ENCODE peak calls at places on chromosomes 2 and 18, in eight cellular contexts. One of them, this sample, is unnamed.

GRCh38 chr2:204468689-204469429 is 76.4 kb upstream of the PARD3B start:
- DNase-seq in activated CD8-positive, alpha-beta T cell treated with anti-CD3 and anti-CD28 coated beads for 36 hours: no peak
- DNase-seq in LNCaP clone FGC: no peak
- DNase-seq in sigmoid colon: no peak
- DNase-seq in cardiac fibroblast: peak
- DNase-seq in fibroblast of the aortic adventitia: peak
- DNase-seq in K562: no peak
- DNase-seq in dorsolateral prefrontal cortex: no peak
- DNase-seq in this sample: peak

GRCh38 chr18:59783138-59783537 is 85.9 kb upstream of the CCBE1 start:
- DNase-seq in LNCaP clone FGC: peak
- DNase-seq in K562: peak
- DNase-seq in dorsolateral prefrontal cortex: no peak
- DNase-seq in cardiac fibroblast: peak
- DNase-seq in sigmoid colon: no peak
- DNase-seq in activated CD8-positive, alpha-beta T cell treated with anti-CD3 and anti-CD28 coated beads for 36 hours: peak
- DNase-seq in fibroblast of the aortic adventitia: peak
- DNase-seq in this sample: peak

GRCh38 chr2:144596074-144596871 is 76.4 kb upstream of the ZEB2 start:
- DNase-seq in LNCaP clone FGC: no peak
- DNase-seq in sigmoid colon: no peak
- DNase-seq in K562: peak
- DNase-seq in cardiac fibroblast: peak
- DNase-seq in dorsolateral prefrontal cortex: no peak
- DNase-seq in activated CD8-positive, alpha-beta T cell treated with anti-CD3 and anti-CD28 coated beads for 36 hours: peak
- DNase-seq in fibroblast of the aortic adventitia: peak
- DNase-seq in this sample: peak

GRCh38 chr2:163646659-163647058 is 89.1 kb downstream of the FIGN start:
- DNase-seq in dorsolateral prefrontal cortex: no peak
- DNase-seq in sigmoid colon: no peak
- DNase-seq in cardiac fibroblast: no peak
- DNase-seq in fibroblast of the aortic adventitia: no peak
- DNase-seq in activated CD8-positive, alpha-beta T cell treated with anti-CD3 and anti-CD28 coated beads for 36 hours: no peak
- DNase-seq in LNCaP clone FGC: no peak
- DNase-seq in K562: no peak
- DNase-seq in this sample: no peak

GRCh38 chr2:240797914-240798313 is 22.1 kb downstream of the KIF1A start:
- DNase-seq in dorsolateral prefrontal cortex: no peak
- DNase-seq in fibroblast of the aortic adventitia: no peak
- DNase-seq in sigmoid colon: peak
- DNase-seq in activated CD8-positive, alpha-beta T cell treated with anti-CD3 and anti-CD28 coated beads for 36 hours: peak
- DNase-seq in cardiac fibroblast: no peak
- DNase-seq in LNCaP clone FGC: no peak
- DNase-seq in K562: no peak
- DNase-seq in this sample: no peak

GRCh38 chr18:49022311-49023280 is 71.8 kb upstream of the SMAD7 start:
- DNase-seq in fibroblast of the aortic adventitia: no peak
- DNase-seq in LNCaP clone FGC: no peak
- DNase-seq in dorsolateral prefrontal cortex: peak
- DNase-seq in K562: no peak
- DNase-seq in activated CD8-positive, alpha-beta T cell treated with anti-CD3 and anti-CD28 coated beads for 36 hours: no peak
- DNase-seq in cardiac fibroblast: no peak
- DNase-seq in sigmoid colon: peak
- DNase-seq in this sample: no peak

GRCh38 chr2:187150667-187151066 is 297.4 kb downstream of the CALCRL start:
- DNase-seq in fibroblast of the aortic adventitia: peak
- DNase-seq in K562: no peak
- DNase-seq in dorsolateral prefrontal cortex: no peak
- DNase-seq in cardiac fibroblast: peak
- DNase-seq in LNCaP clone FGC: peak
- DNase-seq in activated CD8-positive, alpha-beta T cell treated with anti-CD3 and anti-CD28 coated beads for 36 hours: no peak
- DNase-seq in sigmoid colon: no peak
- DNase-seq in this sample: peak

GRCh38 chr2:120791961-120792295 is 56.3 kb downstream of the GLI2 start:
- DNase-seq in dorsolateral prefrontal cortex: no peak
- DNase-seq in cardiac fibroblast: no peak
- DNase-seq in K562: no peak
- DNase-seq in sigmoid colon: no peak
- DNase-seq in fibroblast of the aortic adventitia: no peak
- DNase-seq in LNCaP clone FGC: no peak
- DNase-seq in activated CD8-positive, alpha-beta T cell treated with anti-CD3 and anti-CD28 coated beads for 36 hours: no peak
- DNase-seq in this sample: peak

GRCh38 chr2:241814571-241815476 is 5.8 kb downstream of the NEU4 start:
- DNase-seq in LNCaP clone FGC: no peak
- DNase-seq in activated CD8-positive, alpha-beta T cell treated with anti-CD3 and anti-CD28 coated beads for 36 hours: no peak
- DNase-seq in fibroblast of the aortic adventitia: no peak
- DNase-seq in K562: no peak
- DNase-seq in sigmoid colon: peak
- DNase-seq in cardiac fibroblast: no peak
- DNase-seq in dorsolateral prefrontal cortex: no peak
- DNase-seq in this sample: no peak

GRCh38 chr2:30741576-30741975 is 65.7 kb downstream of the CAPN13 start:
- DNase-seq in dorsolateral prefrontal cortex: no peak
- DNase-seq in activated CD8-positive, alpha-beta T cell treated with anti-CD3 and anti-CD28 coated beads for 36 hours: no peak
- DNase-seq in fibroblast of the aortic adventitia: no peak
- DNase-seq in cardiac fibroblast: no peak
- DNase-seq in sigmoid colon: peak
- DNase-seq in LNCaP clone FGC: no peak
- DNase-seq in K562: no peak
- DNase-seq in this sample: no peak

GRCh38 chr2:108184421-108184820 is 55.3 kb upstream of the SULT1C3 start:
- DNase-seq in dorsolateral prefrontal cortex: no peak
- DNase-seq in cardiac fibroblast: peak
- DNase-seq in fibroblast of the aortic adventitia: peak
- DNase-seq in activated CD8-positive, alpha-beta T cell treated with anti-CD3 and anti-CD28 coated beads for 36 hours: peak
- DNase-seq in K562: peak
- DNase-seq in sigmoid colon: no peak
- DNase-seq in LNCaP clone FGC: no peak
- DNase-seq in this sample: peak

GRCh38 chr2:200278694-200279316 is 27.7 kb upstream of the SPATS2L start:
- DNase-seq in LNCaP clone FGC: no peak
- DNase-seq in sigmoid colon: no peak
- DNase-seq in K562: no peak
- DNase-seq in dorsolateral prefrontal cortex: no peak
- DNase-seq in cardiac fibroblast: no peak
- DNase-seq in fibroblast of the aortic adventitia: no peak
- DNase-seq in activated CD8-positive, alpha-beta T cell treated with anti-CD3 and anti-CD28 coated beads for 36 hours: no peak
- DNase-seq in this sample: no peak

GRCh38 chr2:188610827-188611226 is 319.2 kb downstream of the GULP1 start:
- DNase-seq in K562: no peak
- DNase-seq in activated CD8-positive, alpha-beta T cell treated with anti-CD3 and anti-CD28 coated beads for 36 hours: no peak
- DNase-seq in LNCaP clone FGC: no peak
- DNase-seq in cardiac fibroblast: peak
- DNase-seq in sigmoid colon: no peak
- DNase-seq in fibroblast of the aortic adventitia: peak
- DNase-seq in dorsolateral prefrontal cortex: no peak
- DNase-seq in this sample: peak

GRCh38 chr2:185006481-185006880 is 408.2 kb downstream of the ZNF804A start:
- DNase-seq in sigmoid colon: no peak
- DNase-seq in cardiac fibroblast: no peak
- DNase-seq in dorsolateral prefrontal cortex: no peak
- DNase-seq in fibroblast of the aortic adventitia: no peak
- DNase-seq in LNCaP clone FGC: no peak
- DNase-seq in K562: no peak
- DNase-seq in activated CD8-positive, alpha-beta T cell treated with anti-CD3 and anti-CD28 coated beads for 36 hours: no peak
- DNase-seq in this sample: no peak

GRCh38 chr2:121266543-121267106 is 18.4 kb downstream of the TFCP2L1 start:
- DNase-seq in K562: no peak
- DNase-seq in fibroblast of the aortic adventitia: no peak
- DNase-seq in LNCaP clone FGC: no peak
- DNase-seq in dorsolateral prefrontal cortex: no peak
- DNase-seq in cardiac fibroblast: no peak
- DNase-seq in activated CD8-positive, alpha-beta T cell treated with anti-CD3 and anti-CD28 coated beads for 36 hours: no peak
- DNase-seq in sigmoid colon: no peak
- DNase-seq in this sample: no peak

GRCh38 chr2:152609699-152610098 is 107.6 kb downstream of the PRPF40A start:
- DNase-seq in sigmoid colon: no peak
- DNase-seq in activated CD8-positive, alpha-beta T cell treated with anti-CD3 and anti-CD28 coated beads for 36 hours: no peak
- DNase-seq in LNCaP clone FGC: no peak
- DNase-seq in dorsolateral prefrontal cortex: no peak
- DNase-seq in cardiac fibroblast: no peak
- DNase-seq in K562: no peak
- DNase-seq in fibroblast of the aortic adventitia: no peak
- DNase-seq in this sample: no peak

GRCh38 chr2:45009928-45010705 is 865 bp upstream of the SIX2 start:
- DNase-seq in dorsolateral prefrontal cortex: no peak
- DNase-seq in activated CD8-positive, alpha-beta T cell treated with anti-CD3 and anti-CD28 coated beads for 36 hours: no peak
- DNase-seq in cardiac fibroblast: peak
- DNase-seq in K562: no peak
- DNase-seq in fibroblast of the aortic adventitia: peak
- DNase-seq in LNCaP clone FGC: no peak
- DNase-seq in sigmoid colon: peak
- DNase-seq in this sample: peak

DNA sequence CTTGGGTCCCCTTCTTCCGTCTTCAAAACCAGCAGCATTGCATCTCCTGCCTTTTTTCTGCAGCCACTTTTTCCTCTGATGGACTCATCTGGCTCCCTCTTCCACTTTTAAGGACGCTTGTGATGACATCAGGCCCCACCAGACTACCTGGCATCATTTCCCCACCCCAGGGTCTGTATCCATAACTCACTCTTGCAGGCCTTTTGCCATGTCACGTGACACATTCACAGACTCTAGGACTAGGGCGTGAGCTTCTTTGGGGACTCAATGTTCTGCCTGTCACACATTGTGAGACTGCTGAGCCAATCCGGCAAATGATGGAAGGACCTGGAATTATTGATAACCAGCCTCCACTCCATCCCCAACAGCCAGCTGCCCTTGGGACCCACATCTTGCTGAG is 23.6 kb downstream of the NPPC start:
- DNase-seq in sigmoid colon: no peak
- DNase-seq in K562: no peak
- DNase-seq in activated CD8-positive, alpha-beta T cell treated with anti-CD3 and anti-CD28 coated beads for 36 hours: no peak
- DNase-seq in dorsolateral prefrontal cortex: no peak
- DNase-seq in LNCaP clone FGC: no peak
- DNase-seq in fibroblast of the aortic adventitia: no peak
- DNase-seq in cardiac fibroblast: no peak
- DNase-seq in this sample: no peak
- TF ChIP-seq CTCF in sigmoid colon: no peak
- TF ChIP-seq CTCF in K562: no peak
- TF ChIP-seq CTCF in activated CD8-positive, alpha-beta T cell treated with anti-CD3 and anti-CD28 coated beads for 36 hours: no peak
- TF ChIP-seq CTCF in dorsolateral prefrontal cortex: no peak
- TF ChIP-seq CTCF in LNCaP clone FGC: no peak
- TF ChIP-seq CTCF in fibroblast of the aortic adventitia: no peak
- TF ChIP-seq CTCF in cardiac fibroblast: no peak
- TF ChIP-seq CTCF in this sample: no peak

GRCh38 chr18:11160303-11160702 is 10.9 kb upstream of the PIEZO2 start:
- DNase-seq in activated CD8-positive, alpha-beta T cell treated with anti-CD3 and anti-CD28 coated beads for 36 hours: no peak
- DNase-seq in sigmoid colon: no peak
- DNase-seq in K562: no peak
- DNase-seq in cardiac fibroblast: no peak
- DNase-seq in LNCaP clone FGC: no peak
- DNase-seq in fibroblast of the aortic adventitia: no peak
- DNase-seq in dorsolateral prefrontal cortex: no peak
- DNase-seq in this sample: no peak

GRCh38 chr18:11162889-11163288 is 13.5 kb upstream of the PIEZO2 start:
- DNase-seq in sigmoid colon: no peak
- DNase-seq in dorsolateral prefrontal cortex: no peak
- DNase-seq in cardiac fibroblast: no peak
- DNase-seq in activated CD8-positive, alpha-beta T cell treated with anti-CD3 and anti-CD28 coated beads for 36 hours: no peak
- DNase-seq in LNCaP clone FGC: no peak
- DNase-seq in fibroblast of the aortic adventitia: no peak
- DNase-seq in K562: no peak
- DNase-seq in this sample: no peak

GRCh38 chr18:11165138-11165537 is 15.8 kb upstream of the PIEZO2 start:
- DNase-seq in cardiac fibroblast: no peak
- DNase-seq in activated CD8-positive, alpha-beta T cell treated with anti-CD3 and anti-CD28 coated beads for 36 hours: no peak
- DNase-seq in LNCaP clone FGC: no peak
- DNase-seq in sigmoid colon: no peak
- DNase-seq in dorsolateral prefrontal cortex: no peak
- DNase-seq in K562: no peak
- DNase-seq in fibroblast of the aortic adventitia: no peak
- DNase-seq in this sample: no peak

GRCh38 chr18:11165952-11166351 is 16.6 kb upstream of the PIEZO2 start:
- DNase-seq in sigmoid colon: no peak
- DNase-seq in cardiac fibroblast: no peak
- DNase-seq in K562: no peak
- DNase-seq in fibroblast of the aortic adventitia: no peak
- DNase-seq in LNCaP clone FGC: no peak
- DNase-seq in activated CD8-positive, alpha-beta T cell treated with anti-CD3 and anti-CD28 coated beads for 36 hours: no peak
- DNase-seq in dorsolateral prefrontal cortex: no peak
- DNase-seq in this sample: no peak

GRCh38 chr18:11163668-11164067 is 14.3 kb upstream of the PIEZO2 start:
- DNase-seq in K562: peak
- DNase-seq in activated CD8-positive, alpha-beta T cell treated with anti-CD3 and anti-CD28 coated beads for 36 hours: peak
- DNase-seq in LNCaP clone FGC: no peak
- DNase-seq in sigmoid colon: no peak
- DNase-seq in cardiac fibroblast: peak
- DNase-seq in fibroblast of the aortic adventitia: no peak
- DNase-seq in dorsolateral prefrontal cortex: no peak
- DNase-seq in this sample: peak
- TF ChIP-seq CTCF in K562: peak
- TF ChIP-seq CTCF in activated CD8-positive, alpha-beta T cell treated with anti-CD3 and anti-CD28 coated beads for 36 hours: peak
- TF ChIP-seq CTCF in LNCaP clone FGC: peak
- TF ChIP-seq CTCF in sigmoid colon: peak
- TF ChIP-seq CTCF in cardiac fibroblast: peak
- TF ChIP-seq CTCF in fibroblast of the aortic adventitia: no peak
- TF ChIP-seq CTCF in dorsolateral prefrontal cortex: no peak
- TF ChIP-seq CTCF in this sample: peak

DNA sequence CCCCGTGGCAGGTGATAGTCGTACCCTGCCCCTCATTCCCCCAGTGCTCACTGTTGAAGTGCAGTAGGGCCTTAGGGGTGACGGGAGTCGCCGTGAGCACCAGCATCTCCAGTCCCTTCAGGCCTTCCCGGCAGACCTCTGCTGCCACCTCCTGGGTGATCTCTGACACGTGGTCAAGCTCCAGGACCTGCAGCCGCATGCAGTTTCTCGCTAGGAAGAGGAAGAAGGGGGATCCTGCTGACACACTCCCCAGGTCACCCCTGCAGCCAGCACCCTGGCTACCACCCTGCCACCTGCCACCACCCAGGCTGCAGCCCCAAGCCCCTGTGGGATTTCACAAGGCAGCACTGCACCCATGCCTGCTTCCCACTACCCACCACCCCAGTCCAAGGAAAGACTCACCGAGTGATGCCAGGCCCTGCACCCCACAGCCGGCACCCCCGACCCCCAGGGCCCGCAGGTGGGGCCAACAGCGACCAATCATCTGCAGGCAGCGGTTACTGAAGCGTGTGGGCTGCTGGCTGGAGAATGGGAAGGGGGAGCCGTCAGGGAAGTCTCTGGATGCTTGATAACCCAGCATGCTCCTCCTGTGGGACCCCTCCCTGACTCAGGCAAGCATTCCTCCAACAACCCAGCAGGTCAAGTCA is 23.8 kb downstream of the FBXO41 start:
- DNase-seq in sigmoid colon: no peak
- DNase-seq in dorsolateral prefrontal cortex: no peak
- DNase-seq in LNCaP clone FGC: no peak
- DNase-seq in K562: peak
- DNase-seq in fibroblast of the aortic adventitia: peak
- DNase-seq in cardiac fibroblast: peak
- DNase-seq in activated CD8-positive, alpha-beta T cell treated with anti-CD3 and anti-CD28 coated beads for 36 hours: no peak
- DNase-seq in this sample: peak
- TF ChIP-seq CTCF in sigmoid colon: no peak
- TF ChIP-seq CTCF in dorsolateral prefrontal cortex: peak
- TF ChIP-seq CTCF in LNCaP clone FGC: no peak
- TF ChIP-seq CTCF in K562: peak
- TF ChIP-seq CTCF in fibroblast of the aortic adventitia: peak
- TF ChIP-seq CTCF in cardiac fibroblast: peak
- TF ChIP-seq CTCF in activated CD8-positive, alpha-beta T cell treated with anti-CD3 and anti-CD28 coated beads for 36 hours: no peak
- TF ChIP-seq CTCF in this sample: peak

GRCh38 chr2:155810411-155810810 is 522.1 kb downstream of the NR4A2 start:
- DNase-seq in sigmoid colon: no peak
- DNase-seq in K562: no peak
- DNase-seq in cardiac fibroblast: no peak
- DNase-seq in dorsolateral prefrontal cortex: no peak
- DNase-seq in fibroblast of the aortic adventitia: no peak
- DNase-seq in activated CD8-positive, alpha-beta T cell treated with anti-CD3 and anti-CD28 coated beads for 36 hours: no peak
- DNase-seq in LNCaP clone FGC: no peak
- DNase-seq in this sample: no peak
- TF ChIP-seq CTCF in sigmoid colon: no peak
- TF ChIP-seq CTCF in K562: no peak
- TF ChIP-seq CTCF in cardiac fibroblast: no peak
- TF ChIP-seq CTCF in dorsolateral prefrontal cortex: no peak
- TF ChIP-seq CTCF in fibroblast of the aortic adventitia: no peak
- TF ChIP-seq CTCF in activated CD8-positive, alpha-beta T cell treated with anti-CD3 and anti-CD28 coated beads for 36 hours: no peak
- TF ChIP-seq CTCF in LNCaP clone FGC: no peak
- TF ChIP-seq CTCF in this sample: no peak

This sample was measured in astrocyte of the spinal cord.